ENCODE peak calls at places on chromosomes 2 and 18, in eight cellular contexts. X is right lobe of liver, T is Peyer's patch, A is BJ, N is endothelial cell of umbilical vein, O is breast epithelium, Z is tibial nerve, I is ovary. S is an unnamed sample.
A peak's percentile ranks its signal among the peaks of the same experiment; 100 is the strongest.

GRCh38 chr2:43879261-43879660 is 40.5 kb downstream of the ABCG8 start:
- DNase-seq in X (no peak), T (no peak), A (no peak), N (no peak), O (no peak), Z (no peak), I (no peak), S (peak; percentile 13)

GRCh38 chr2:207041279-207041678 is 102.0 kb downstream of the CPO start:
- DNase-seq in X (no peak), T (no peak), A (no peak), N (no peak), O (no peak), Z (peak; percentile 16), I (no peak), S (no peak)

GRCh38 chr2:222424729-222425671 is 657 bp downstream of the SGPP2 start:
- DNase-seq in X (peak; percentile 57), T (peak; percentile 57), A (no peak), N (no peak), O (no peak), Z (no peak), I (no peak), S (no peak)

GRCh38 chr2:72139871-72140620 is 7.6 kb downstream of the CYP26B1 start:
- DNase-seq in X (peak; percentile 51), T (peak; percentile 33), A (no peak), N (no peak), O (no peak), Z (no peak), I (peak; percentile 7), S (no peak)

GRCh38 chr2:240906141-240906910 is at the start of gene CROCC2:
- DNase-seq in X (peak; percentile 53), T (no peak), A (no peak), N (no peak), O (no peak), Z (no peak), I (no peak), S (no peak)

GRCh38 chr2:183248866-183249567 is 124.8 kb downstream of the NUP35 start:
- DNase-seq in X (no peak), T (no peak), A (no peak), N (peak; percentile 71), O (no peak), Z (no peak), I (no peak), S (peak; percentile 67)

GRCh38 chr2:42752299-42752698 is 11.6 kb downstream of the OXER1 start:
- DNase-seq in X (no peak), T (peak; percentile 74), A (no peak), N (no peak), O (no peak), Z (peak; percentile 27), I (no peak), S (no peak)

GRCh38 chr2:96962567-96963203 is 23.7 kb downstream of the FAM178B start:
- DNase-seq in X (peak; percentile 14), T (peak; percentile 87), A (no peak), N (no peak), O (no peak), Z (no peak), I (no peak), S (no peak)

GRCh38 chr2:10378189-10378588 is 69.9 kb downstream of the ODC1 start:
- DNase-seq in X (no peak), T (peak; percentile 86), A (no peak), N (no peak), O (no peak), Z (no peak), I (no peak), S (no peak)

GRCh38 chr2:120175000-120175581 is 48.1 kb downstream of the TMEM185B start:
- DNase-seq in X (no peak), T (no peak), A (peak; percentile 2), N (peak; percentile 75), O (no peak), Z (peak; percentile 67), I (no peak), S (peak; percentile 85)

GRCh38 chr2:60555066-60555793 is 1.8 kb upstream of the BCL11A start:
- DNase-seq in X (peak; percentile 62), T (peak; percentile 91), A (no peak), N (peak; percentile 71), O (peak; percentile 48), Z (no peak), I (no peak), S (peak; percentile 58)

GRCh38 chr2:144477281-144477942 is 42.5 kb downstream of the ZEB2 start:
- DNase-seq in X (no peak), T (no peak), A (no peak), N (no peak), O (no peak), Z (no peak), I (no peak), S (no peak)

GRCh38 chr2:212177724-212178123 is 360.9 kb downstream of the ERBB4 start:
- DNase-seq in X (no peak), T (no peak), A (no peak), N (peak; percentile 13), O (no peak), Z (no peak), I (no peak), S (peak; percentile 15)

GRCh38 chr18:63157293-63158011 is 162.1 kb downstream of the BCL2 start:
- DNase-seq in X (no peak), T (peak; percentile 67), A (no peak), N (no peak), O (no peak), Z (no peak), I (no peak), S (no peak)

GRCh38 chr2:174775586-174775985 is 11.3 kb upstream of the CHRNA1 start:
- DNase-seq in X (no peak), T (peak; percentile 73), A (no peak), N (no peak), O (no peak), Z (no peak), I (no peak), S (no peak)

GRCh38 chr2:47767880-47768609 is 14.9 kb upstream of the MSH6 start:
- DNase-seq in X (peak; percentile 80), T (peak; percentile 85), A (no peak), N (peak; percentile 63), O (peak; percentile 41), Z (peak; percentile 63), I (peak; percentile 60), S (peak; percentile 63)

GRCh38 chr2:37244017-37244416 is 12.6 kb downstream of the NDUFAF7 start:
- DNase-seq in X (no peak), T (no peak), A (no peak), N (peak; percentile 74), O (no peak), Z (no peak), I (no peak), S (no peak)

GRCh38 chr18:47260138-47260923 is 8.9 kb upstream of the SKOR2 start:
- DNase-seq in X (no peak), T (no peak), A (no peak), N (peak; percentile 25), O (no peak), Z (no peak), I (no peak), S (peak; percentile 44)

GRCh38 chr2:221570321-221571107 is 1.6 kb downstream of the EPHA4 start:
- DNase-seq in X (no peak), T (peak; percentile 50), A (no peak), N (peak; percentile 50), O (no peak), Z (no peak), I (peak; percentile 25), S (peak; percentile 6)

GRCh38 chr18:13235981-13236380 is 17.4 kb downstream of the LDLRAD4 start:
- DNase-seq in X (no peak), T (peak; percentile 51), A (no peak), N (no peak), O (peak; percentile 87), Z (peak; percentile 70), I (no peak), S (no peak)

GRCh38 chr18:74895686-74896085 is 298.0 kb downstream of the ZNF407 start:
- DNase-seq in X (no peak), T (no peak), A (no peak), N (peak; percentile 27), O (no peak), Z (no peak), I (no peak), S (peak; percentile 33)

GRCh38 chr18:37395631-37396030 is 170.0 kb downstream of the CELF4 start:
- DNase-seq in X (no peak), T (no peak), A (no peak), N (no peak), O (no peak), Z (no peak), I (no peak), S (no peak)

GRCh38 chr2:237866119-237866621 is 6.7 kb downstream of the RAMP1 start:
- DNase-seq in X (no peak), T (peak; percentile 48), A (no peak), N (peak; percentile 10), O (no peak), Z (no peak), I (peak; percentile 9), S (peak; percentile 57)

GRCh38 chr18:37334494-37335125 is 231.0 kb downstream of the CELF4 start:
- DNase-seq in X (no peak), T (no peak), A (peak; percentile 4), N (no peak), O (no peak), Z (no peak), I (no peak), S (peak; percentile 4)

GRCh38 chr2:55169915-55170314 is 62.2 kb downstream of the CLHC1 start:
- DNase-seq in X (no peak), T (no peak), A (no peak), N (no peak), O (no peak), Z (no peak), I (no peak), S (no peak)

GRCh38 chr18:22467760-22468553 is 50.2 kb upstream of the CTAGE1 start:
- DNase-seq in X (no peak), T (no peak), A (peak; percentile 72), N (peak; percentile 92), O (no peak), Z (no peak), I (no peak), S (peak; percentile 95)

GRCh38 chr2:9998916-9999654 is 44.3 kb upstream of the KLF11 start:
- DNase-seq in X (no peak), T (peak; percentile 35), A (no peak), N (no peak), O (no peak), Z (no peak), I (no peak), S (no peak)

GRCh38 chr18:7272268-7273049 is 41.6 kb downstream of the LRRC30 start:
- DNase-seq in X (peak; percentile 66), T (peak; percentile 67), A (no peak), N (peak; percentile 79), O (peak; percentile 32), Z (peak; percentile 59), I (peak; percentile 39), S (peak; percentile 89)
- TF ChIP-seq CTCF in X (peak; percentile 60), T (no peak), A (peak; percentile 53), N (peak; percentile 50), O (peak; percentile 47), Z (peak; percentile 31), I (no peak), S (peak; percentile 53)

GRCh38 chr2:30688956-30689401 is 118.3 kb downstream of the CAPN13 start:
- DNase-seq in X (no peak), T (no peak), A (no peak), N (no peak), O (peak; percentile 64), Z (no peak), I (no peak), S (no peak)
- H3K4me3 ChIP-seq in X (no peak overlapping the region), T (no peak overlapping the region), A (no peak overlapping the region), N (no peak overlapping the region), O (no peak overlapping the region), Z (no peak overlapping the region), I (no peak overlapping the region), S (no peak overlapping the region)

GRCh38 chr2:53820711-53821110 is 33.9 kb downstream of the ERLEC1 start:
- DNase-seq in X (no peak), T (no peak), A (no peak), N (no peak), O (no peak), Z (no peak), I (no peak), S (no peak)
- TF ChIP-seq CTCF in X (no peak), T (no peak), A (no peak), N (no peak), O (no peak), Z (no peak), I (no peak), S (no peak)

GRCh38 chr2:152399003-152399402 is 64.0 kb downstream of the FMNL2 start:
- DNase-seq in X (no peak), T (no peak), A (no peak), N (no peak), O (no peak), Z (no peak), I (no peak), S (no peak)
- H3K4me3 ChIP-seq in X (no peak overlapping the region), T (no peak overlapping the region), A (no peak overlapping the region), N (no peak overlapping the region), O (no peak overlapping the region), Z (no peak overlapping the region), I (no peak overlapping the region), S (no peak overlapping the region)

S was measured in cardiac fibroblast.